ENCODE peak calls at places on chromosomes 4 and X, in seven cellular contexts. T, F, E, Q, N, W and J are unnamed samples.

GRCh38 chr4:7761720-7762119 is 177.9 kb downstream of the AFAP1 start:
- DNase-seq in T (peak; percentile 31), F (no peak), E (peak; percentile 34), Q (no peak), N (peak; percentile 69), W (no peak), J (no peak)

GRCh38 chr4:10108818-10109783 is 7.5 kb downstream of the WDR1 start:
- DNase-seq in T (no peak), F (no peak), E (no peak), Q (no peak), N (no peak), W (no peak), J (no peak)

GRCh38 chr4:148203056-148203898 is 238.9 kb downstream of the NR3C2 start:
- DNase-seq in T (no peak), F (no peak), E (no peak), Q (no peak), N (no peak), W (no peak), J (no peak)

GRCh38 chrX:64206556-64207162 is 1.2 kb upstream of the AMER1 start:
- DNase-seq in T (peak; percentile 11), F (no peak), E (no peak), Q (no peak), N (peak; percentile 70), W (no peak), J (no peak)

GRCh38 chrX:29662759-29663503 is 552.4 kb upstream of the MAGEB2 start:
- DNase-seq in T (no peak), F (peak; percentile 79), E (no peak), Q (no peak), N (peak; percentile 88), W (no peak), J (no peak)

GRCh38 chr4:136369073-136369472 is 1163.2 kb downstream of the PCDH18 start:
- DNase-seq in T (no peak), F (no peak), E (no peak), Q (no peak), N (peak; percentile 16), W (no peak), J (no peak)

GRCh38 chrX:151393514-151393913 is 3.5 kb upstream of the VMA21 start:
- DNase-seq in T (peak; percentile 73), F (no peak), E (peak; percentile 71), Q (no peak), N (no peak), W (no peak), J (no peak)

GRCh38 chr4:173531085-173531965 is 1.3 kb upstream of the HAND2 start:
- DNase-seq in T (no peak), F (no peak), E (no peak), Q (no peak), N (no peak), W (no peak), J (no peak)

GRCh38 chr4:70153937-70154336 is at the start of gene PRR27:
- DNase-seq in T (no peak), F (no peak), E (no peak), Q (no peak), N (no peak), W (no peak), J (no peak)

GRCh38 chr4:19700951-19701350 is 550.8 kb upstream of the SLIT2 start:
- DNase-seq in T (no peak), F (no peak), E (no peak), Q (no peak), N (peak; percentile 20), W (no peak), J (no peak)